ENCODE peak calls at places on chromosomes 12 and 14, in seven cellular contexts. One of them, this sample, is unnamed.

GRCh38 chr12:61023231-61023630 is 1237.0 kb upstream of the USP15 start:
- DNase-seq in body of pancreas: no peak
- DNase-seq in heart left ventricle: no peak
- DNase-seq in effector memory CD4-positive, alpha-beta T cell: no peak
- DNase-seq in pancreas: no peak
- DNase-seq in upper lobe of right lung: peak; percentile 45
- DNase-seq in adipocyte: no peak
- DNase-seq in this sample: no peak

GRCh38 chr12:90995041-90995440 is 9.7 kb downstream of the EPYC start:
- DNase-seq in body of pancreas: no peak
- DNase-seq in heart left ventricle: no peak
- DNase-seq in effector memory CD4-positive, alpha-beta T cell: no peak
- DNase-seq in pancreas: no peak
- DNase-seq in upper lobe of right lung: no peak
- DNase-seq in adipocyte: peak; percentile 55
- DNase-seq in this sample: no peak

GRCh38 chr12:102406033-102406584 is 74.3 kb downstream of the IGF1 start:
- DNase-seq in body of pancreas: peak; percentile 71
- DNase-seq in heart left ventricle: peak; percentile 26
- DNase-seq in effector memory CD4-positive, alpha-beta T cell: no peak
- DNase-seq in pancreas: peak; percentile 42
- DNase-seq in upper lobe of right lung: no peak
- DNase-seq in adipocyte: peak; percentile 58
- DNase-seq in this sample: peak; percentile 45

GRCh38 chr14:24513009-24513408 is 4.9 kb upstream of the CMA1 start:
- DNase-seq in body of pancreas: no peak
- DNase-seq in heart left ventricle: no peak
- DNase-seq in effector memory CD4-positive, alpha-beta T cell: no peak
- DNase-seq in pancreas: no peak
- DNase-seq in upper lobe of right lung: no peak
- DNase-seq in adipocyte: peak; percentile 9
- DNase-seq in this sample: peak; percentile 39

GRCh38 chr12:102740157-102741032 is 176.6 kb downstream of the PAH start:
- DNase-seq in body of pancreas: no peak
- DNase-seq in heart left ventricle: no peak
- DNase-seq in effector memory CD4-positive, alpha-beta T cell: no peak
- DNase-seq in pancreas: no peak
- DNase-seq in upper lobe of right lung: no peak
- DNase-seq in adipocyte: peak; percentile 88
- DNase-seq in this sample: peak; percentile 36

GRCh38 chr14:23621932-23622495 is 14.2 kb upstream of the DHRS2 start:
- DNase-seq in body of pancreas: no peak
- DNase-seq in heart left ventricle: no peak
- DNase-seq in effector memory CD4-positive, alpha-beta T cell: no peak
- DNase-seq in pancreas: no peak
- DNase-seq in upper lobe of right lung: no peak
- DNase-seq in adipocyte: no peak
- DNase-seq in this sample: no peak

GRCh38 chr12:57416039-57416996 is 14.5 kb downstream of the R3HDM2 start:
- DNase-seq in body of pancreas: no peak
- DNase-seq in heart left ventricle: no peak
- DNase-seq in effector memory CD4-positive, alpha-beta T cell: no peak
- DNase-seq in pancreas: no peak
- DNase-seq in upper lobe of right lung: no peak
- DNase-seq in adipocyte: peak; percentile 21
- DNase-seq in this sample: no peak

GRCh38 chr12:110917467-110917866 is 2.9 kb downstream of the MYL2 start:
- DNase-seq in body of pancreas: no peak
- DNase-seq in heart left ventricle: no peak
- DNase-seq in effector memory CD4-positive, alpha-beta T cell: no peak
- DNase-seq in pancreas: no peak
- DNase-seq in upper lobe of right lung: no peak
- DNase-seq in adipocyte: no peak
- DNase-seq in this sample: peak; percentile 22

GRCh38 chr12:106145539-106146447 is 7.0 kb upstream of the NUAK1 start:
- DNase-seq in body of pancreas: peak; percentile 59
- DNase-seq in heart left ventricle: peak; percentile 23
- DNase-seq in effector memory CD4-positive, alpha-beta T cell: no peak
- DNase-seq in pancreas: peak; percentile 34
- DNase-seq in upper lobe of right lung: no peak
- DNase-seq in adipocyte: no peak
- DNase-seq in this sample: no peak

GRCh38 chr12:27530157-27530922 is 6.3 kb downstream of the PPFIBP1 start:
- DNase-seq in body of pancreas: peak; percentile 44
- DNase-seq in heart left ventricle: no peak
- DNase-seq in effector memory CD4-positive, alpha-beta T cell: no peak
- DNase-seq in pancreas: no peak
- DNase-seq in upper lobe of right lung: no peak
- DNase-seq in adipocyte: no peak
- DNase-seq in this sample: no peak

GRCh38 chr12:18751866-18752265 is 13.9 kb downstream of the CAPZA3 start:
- DNase-seq in body of pancreas: no peak
- DNase-seq in heart left ventricle: no peak
- DNase-seq in effector memory CD4-positive, alpha-beta T cell: no peak
- DNase-seq in pancreas: no peak
- DNase-seq in upper lobe of right lung: no peak
- DNase-seq in adipocyte: no peak
- DNase-seq in this sample: no peak

GRCh38 chr12:18747960-18748359 is 10.0 kb downstream of the CAPZA3 start:
- DNase-seq in body of pancreas: no peak
- DNase-seq in heart left ventricle: no peak
- DNase-seq in effector memory CD4-positive, alpha-beta T cell: no peak
- DNase-seq in pancreas: no peak
- DNase-seq in upper lobe of right lung: no peak
- DNase-seq in adipocyte: peak; percentile 71
- DNase-seq in this sample: no peak

GRCh38 chr12:18752280-18752920 is 14.5 kb downstream of the CAPZA3 start:
- DNase-seq in body of pancreas: no peak
- DNase-seq in heart left ventricle: peak; percentile 52
- DNase-seq in effector memory CD4-positive, alpha-beta T cell: no peak
- DNase-seq in pancreas: no peak
- DNase-seq in upper lobe of right lung: no peak
- DNase-seq in adipocyte: peak; percentile 52
- DNase-seq in this sample: peak; percentile 92

GRCh38 chr12:18749381-18749957 is 11.6 kb downstream of the CAPZA3 start:
- DNase-seq in body of pancreas: no peak
- DNase-seq in heart left ventricle: no peak
- DNase-seq in effector memory CD4-positive, alpha-beta T cell: no peak
- DNase-seq in pancreas: no peak
- DNase-seq in upper lobe of right lung: no peak
- DNase-seq in adipocyte: peak; percentile 38
- DNase-seq in this sample: no peak

DNA sequence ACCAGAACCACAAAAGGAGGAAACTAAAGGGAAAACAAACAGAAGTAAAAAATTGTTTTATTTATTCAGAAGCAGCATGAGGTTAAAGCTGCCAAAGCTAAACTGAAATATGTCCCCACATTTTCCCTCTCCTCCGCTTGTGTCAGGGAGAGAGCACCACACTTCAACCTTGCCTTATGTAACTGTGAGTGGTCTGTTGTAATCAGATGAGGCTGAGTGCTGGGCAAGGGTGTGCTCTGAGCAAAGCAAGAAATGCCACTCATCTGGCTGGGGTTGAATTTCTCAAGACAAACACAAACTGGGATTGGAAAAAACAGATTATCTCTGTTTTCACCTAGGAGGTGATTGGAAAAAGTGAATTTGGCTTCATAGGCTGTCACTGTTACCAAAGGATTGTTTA is 12.2 kb downstream of the CAPZA3 start:
- DNase-seq in body of pancreas: no peak
- DNase-seq in heart left ventricle: no peak
- DNase-seq in effector memory CD4-positive, alpha-beta T cell: no peak
- DNase-seq in pancreas: no peak
- DNase-seq in upper lobe of right lung: no peak
- DNase-seq in adipocyte: peak; percentile 59
- DNase-seq in this sample: no peak
- H3K4me1 ChIP-seq in body of pancreas: no peaks in the 10 kb centered on the region
- H3K4me1 ChIP-seq in heart left ventricle: peaks cover 3% of the 10 kb centered on the region
- H3K4me1 ChIP-seq in effector memory CD4-positive, alpha-beta T cell: no peaks in the 10 kb centered on the region
- H3K4me1 ChIP-seq in pancreas: no peaks in the 10 kb centered on the region
- H3K4me1 ChIP-seq in upper lobe of right lung: peaks cover 6% of the 10 kb centered on the region
- H3K4me1 ChIP-seq in adipocyte: peaks cover 79% of the 10 kb centered on the region
- H3K4me1 ChIP-seq in this sample: peaks cover 55% of the 10 kb centered on the region

GRCh38 chr12:109722022-109722752 is 8.6 kb downstream of the FAM222A start:
- DNase-seq in body of pancreas: no peak
- DNase-seq in heart left ventricle: no peak
- DNase-seq in effector memory CD4-positive, alpha-beta T cell: no peak
- DNase-seq in pancreas: no peak
- DNase-seq in upper lobe of right lung: no peak
- DNase-seq in adipocyte: no peak
- DNase-seq in this sample: no peak
- H3K27me3 ChIP-seq in body of pancreas: no peaks in the 10 kb centered on the region
- H3K27me3 ChIP-seq in heart left ventricle: no peaks in the 10 kb centered on the region
- H3K27me3 ChIP-seq in effector memory CD4-positive, alpha-beta T cell: no peaks in the 10 kb centered on the region
- H3K27me3 ChIP-seq in pancreas: no peaks in the 10 kb centered on the region
- H3K27me3 ChIP-seq in upper lobe of right lung: peaks cover 19% of the 10 kb centered on the region
- H3K27me3 ChIP-seq in adipocyte: peaks cover 57% of the 10 kb centered on the region
- H3K27me3 ChIP-seq in this sample: no peaks in the 10 kb centered on the region

GRCh38 chr12:92794814-92795213 is 92.0 kb downstream of the PLEKHG7 start:
- DNase-seq in body of pancreas: no peak
- DNase-seq in heart left ventricle: no peak
- DNase-seq in effector memory CD4-positive, alpha-beta T cell: no peak
- DNase-seq in pancreas: no peak
- DNase-seq in upper lobe of right lung: no peak
- DNase-seq in adipocyte: no peak
- DNase-seq in this sample: no peak

DNA sequence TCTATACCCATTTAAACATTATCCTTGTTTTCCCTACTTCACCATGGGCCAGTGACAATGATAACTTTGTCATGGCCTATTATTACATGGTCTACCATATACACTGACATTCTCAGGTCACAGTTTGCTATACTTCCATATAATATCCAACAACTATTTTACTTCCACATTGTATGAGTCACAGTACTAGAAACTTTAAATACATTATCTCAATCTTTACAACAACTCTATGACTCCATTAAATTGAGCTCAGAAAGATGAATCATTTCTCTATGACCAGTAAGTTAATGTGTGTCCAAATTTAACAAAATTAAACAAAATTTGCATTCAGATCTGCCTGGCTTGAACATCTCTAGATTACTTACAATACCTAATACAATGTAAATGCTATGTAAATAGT is 93.9 kb downstream of the PLEKHG7 start:
- DNase-seq in body of pancreas: no peak
- DNase-seq in heart left ventricle: no peak
- DNase-seq in effector memory CD4-positive, alpha-beta T cell: no peak
- DNase-seq in pancreas: no peak
- DNase-seq in upper lobe of right lung: no peak
- DNase-seq in adipocyte: no peak
- DNase-seq in this sample: no peak
- H3K4me1 ChIP-seq in body of pancreas: no peaks in the 10 kb centered on the region
- H3K4me1 ChIP-seq in heart left ventricle: no peaks in the 10 kb centered on the region
- H3K4me1 ChIP-seq in effector memory CD4-positive, alpha-beta T cell: no peaks in the 10 kb centered on the region
- H3K4me1 ChIP-seq in pancreas: no peaks in the 10 kb centered on the region
- H3K4me1 ChIP-seq in upper lobe of right lung: no peaks in the 10 kb centered on the region
- H3K4me1 ChIP-seq in adipocyte: no peaks in the 10 kb centered on the region
- H3K4me1 ChIP-seq in this sample: no peaks in the 10 kb centered on the region

GRCh38 chr12:52877242-52877641 is 27.6 kb downstream of the KRT8 start:
- DNase-seq in body of pancreas: no peak
- DNase-seq in heart left ventricle: no peak
- DNase-seq in effector memory CD4-positive, alpha-beta T cell: no peak
- DNase-seq in pancreas: no peak
- DNase-seq in upper lobe of right lung: no peak
- DNase-seq in adipocyte: no peak
- DNase-seq in this sample: no peak
- H3K27me3 ChIP-seq in body of pancreas: no peaks in the 10 kb centered on the region
- H3K27me3 ChIP-seq in heart left ventricle: peaks cover 9% of the 10 kb centered on the region
- H3K27me3 ChIP-seq in effector memory CD4-positive, alpha-beta T cell: no peaks in the 10 kb centered on the region
- H3K27me3 ChIP-seq in pancreas: no peaks in the 10 kb centered on the region
- H3K27me3 ChIP-seq in upper lobe of right lung: peaks cover under 1% of the 10 kb centered on the region
- H3K27me3 ChIP-seq in adipocyte: no peaks in the 10 kb centered on the region
- H3K27me3 ChIP-seq in this sample: no peaks in the 10 kb centered on the region

GRCh38 chr12:3745152-3745551 is 7.8 kb downstream of the CRACR2A start:
- DNase-seq in body of pancreas: no peak
- DNase-seq in heart left ventricle: no peak
- DNase-seq in effector memory CD4-positive, alpha-beta T cell: no peak
- DNase-seq in pancreas: no peak
- DNase-seq in upper lobe of right lung: no peak
- DNase-seq in adipocyte: no peak
- DNase-seq in this sample: no peak
- H3K4me1 ChIP-seq in body of pancreas: no peaks in the 10 kb centered on the region
- H3K4me1 ChIP-seq in heart left ventricle: no peaks in the 10 kb centered on the region
- H3K4me1 ChIP-seq in effector memory CD4-positive, alpha-beta T cell: peaks cover 19% of the 10 kb centered on the region
- H3K4me1 ChIP-seq in pancreas: no peaks in the 10 kb centered on the region
- H3K4me1 ChIP-seq in upper lobe of right lung: no peaks in the 10 kb centered on the region
- H3K4me1 ChIP-seq in adipocyte: peaks cover 9% of the 10 kb centered on the region
- H3K4me1 ChIP-seq in this sample: no peaks in the 10 kb centered on the region

GRCh38 chr12:48084066-48084465 is 21.8 kb downstream of the SENP1 start:
- DNase-seq in body of pancreas: no peak
- DNase-seq in heart left ventricle: no peak
- DNase-seq in effector memory CD4-positive, alpha-beta T cell: no peak
- DNase-seq in pancreas: no peak
- DNase-seq in upper lobe of right lung: no peak
- DNase-seq in adipocyte: peak; percentile 37
- DNase-seq in this sample: no peak

GRCh38 chr12:48080821-48081220 is 25.1 kb downstream of the SENP1 start:
- DNase-seq in body of pancreas: no peak
- DNase-seq in heart left ventricle: no peak
- DNase-seq in effector memory CD4-positive, alpha-beta T cell: no peak
- DNase-seq in pancreas: no peak
- DNase-seq in upper lobe of right lung: no peak
- DNase-seq in adipocyte: no peak
- DNase-seq in this sample: no peak

GRCh38 chr12:48078901-48079300 is 27.0 kb downstream of the SENP1 start:
- DNase-seq in body of pancreas: no peak
- DNase-seq in heart left ventricle: no peak
- DNase-seq in effector memory CD4-positive, alpha-beta T cell: no peak
- DNase-seq in pancreas: no peak
- DNase-seq in upper lobe of right lung: peak; percentile 65
- DNase-seq in adipocyte: peak; percentile 65
- DNase-seq in this sample: no peak

GRCh38 chr12:48077111-48077510 is 28.8 kb downstream of the SENP1 start:
- DNase-seq in body of pancreas: no peak
- DNase-seq in heart left ventricle: no peak
- DNase-seq in effector memory CD4-positive, alpha-beta T cell: no peak
- DNase-seq in pancreas: no peak
- DNase-seq in upper lobe of right lung: no peak
- DNase-seq in adipocyte: no peak
- DNase-seq in this sample: no peak

GRCh38 chr12:48080285-48080684 is 25.6 kb downstream of the SENP1 start:
- DNase-seq in body of pancreas: no peak
- DNase-seq in heart left ventricle: no peak
- DNase-seq in effector memory CD4-positive, alpha-beta T cell: no peak
- DNase-seq in pancreas: no peak
- DNase-seq in upper lobe of right lung: no peak
- DNase-seq in adipocyte: no peak
- DNase-seq in this sample: no peak
- H3K27me3 ChIP-seq in body of pancreas: no peaks in the 10 kb centered on the region
- H3K27me3 ChIP-seq in heart left ventricle: no peaks in the 10 kb centered on the region
- H3K27me3 ChIP-seq in effector memory CD4-positive, alpha-beta T cell: no peaks in the 10 kb centered on the region
- H3K27me3 ChIP-seq in pancreas: no peaks in the 10 kb centered on the region
- H3K27me3 ChIP-seq in upper lobe of right lung: no peaks in the 10 kb centered on the region
- H3K27me3 ChIP-seq in adipocyte: no peaks in the 10 kb centered on the region
- H3K27me3 ChIP-seq in this sample: no peaks in the 10 kb centered on the region

This sample was measured in SJCRH30.